ENCODE peak calls at places on chromosomes 7 and 10, in six cellular contexts. Y is lower lobe of right lung, H is heart left ventricle, S is NCI-H226, R is substantia nigra, C is GM04503. U is an unnamed sample.
A peak's percentile ranks its signal among the peaks of the same experiment; 100 is the strongest.

GRCh38 chr7:42574693-42575084 is 337.2 kb downstream of the C7orf25 start:
- DNase-seq in R (no peak), Y (no peak), C (no peak), S (no peak), H (no peak), U (no peak)

GRCh38 chr10:60140681-60141632 is 234.6 kb upstream of the CCDC6 start:
- DNase-seq in R (no peak), S (no peak), H (peak; percentile 33), C (no peak), Y (no peak), U (no peak)

GRCh38 chr10:790821-791551 is 101.5 kb upstream of the DIP2C start:
- DNase-seq in R (no peak), Y (peak; percentile 40), C (no peak), H (no peak), S (no peak), U (no peak)

GRCh38 chr10:22684707-22685106 is 29.7 kb downstream of the PIP4K2A start:
- DNase-seq in H (no peak), C (no peak), Y (no peak), S (no peak), R (no peak), U (no peak)

GRCh38 chr7:84422790-84423189 is 228.2 kb upstream of the SEMA3A start:
- DNase-seq in H (no peak), C (no peak), Y (no peak), S (no peak), R (no peak), U (no peak)

GRCh38 chr7:5695037-5695708 is 86.3 kb downstream of the RNF216 start:
- DNase-seq in H (peak; percentile 68), C (peak; percentile 82), R (no peak), S (no peak), Y (no peak), U (no peak)

GRCh38 chr7:39691821-39692220 is 68.4 kb downstream of the RALA start:
- DNase-seq in H (no peak), Y (no peak), C (no peak), R (no peak), S (no peak), U (no peak)

GRCh38 chr10:126199221-126199998 is 188.9 kb downstream of the ADAM12 start:
- DNase-seq in C (peak; percentile 88), Y (no peak), H (no peak), R (no peak), S (peak; percentile 84), U (no peak)

GRCh38 chr7:128161466-128162125 is 79.5 kb upstream of the LEP start:
- DNase-seq in S (no peak), R (no peak), C (no peak), H (no peak), Y (no peak), U (no peak)

GRCh38 chr7:116630932-116631449 is 41.0 kb upstream of the MET start:
- DNase-seq in S (no peak), R (no peak), Y (peak; percentile 69), C (peak; percentile 42), H (peak; percentile 71), U (peak; percentile 79)

GRCh38 chr7:127525866-127526456 is 59.4 kb downstream of the GCC1 start:
- DNase-seq in C (no peak), H (no peak), S (no peak), Y (no peak), R (no peak), U (no peak)

GRCh38 chr10:69333205-69333604 is 54.9 kb downstream of the HK1 start:
- DNase-seq in R (no peak), C (no peak), Y (peak; percentile 72), S (no peak), H (peak; percentile 70), U (peak; percentile 78)

GRCh38 chr10:20289055-20289454 is 472.8 kb downstream of the PLXDC2 start:
- DNase-seq in S (no peak), C (no peak), H (no peak), Y (no peak), R (no peak), U (no peak)

GRCh38 chr7:139679731-139680594 is 97.8 kb downstream of the HIPK2 start:
- DNase-seq in S (no peak), Y (no peak), C (no peak), H (no peak), R (no peak), U (no peak)

GRCh38 chr10:26064106-26064505 is 130.1 kb downstream of the MYO3A start:
- DNase-seq in R (no peak), C (no peak), S (no peak), H (no peak), Y (no peak), U (no peak)

GRCh38 chr7:73976761-73977625 is 51.0 kb upstream of the ELN start:
- DNase-seq in R (no peak), C (peak; percentile 84), S (no peak), Y (peak; percentile 22), H (peak; percentile 10), U (peak; percentile 51)

GRCh38 chr7:128922496-128923410 is 12.2 kb upstream of the KCP start:
- DNase-seq in R (no peak), Y (no peak), C (no peak), S (no peak), H (no peak), U (peak; percentile 38)